ENCODE peak calls at places on chromosomes 16 and 17, in nine cellular contexts. One of them, this sample, is unnamed.
A peak's percentile ranks its signal among the peaks of the same experiment; 100 is the strongest.

GRCh38 chr16:68235882-68236803 is at the start of gene ESRP2:
- DNase-seq in AG09309: no peak
- DNase-seq in stimulated activated effector memory CD8-positive, alpha-beta T cell treated with anti-CD3 and anti-CD28 coated beads, Interleukin-12 subunit alpha, Interleukin-12 subunit beta, amount 100 ng/mL, for 72 hours: no peak
- DNase-seq in tibial artery: peak; percentile 73
- DNase-seq in activated CD4-positive, alpha-beta T cell treated with anti-CD3 and anti-CD28 coated beads for 4 hours: peak; percentile 23
- DNase-seq in NCI-H1105: peak; percentile 48
- DNase-seq in ELF-1: peak; percentile 86
- DNase-seq in NCI-H345: peak; percentile 82
- DNase-seq in pulmonary artery endothelial cell: no peak
- DNase-seq in this sample: peak; percentile 62

GRCh38 chr16:10122546-10122945 is 59.7 kb downstream of the GRIN2A start:
- DNase-seq in tibial artery: no peak
- DNase-seq in NCI-H345: no peak
- DNase-seq in pulmonary artery endothelial cell: no peak
- DNase-seq in stimulated activated effector memory CD8-positive, alpha-beta T cell treated with anti-CD3 and anti-CD28 coated beads, Interleukin-12 subunit alpha, Interleukin-12 subunit beta, amount 100 ng/mL, for 72 hours: no peak
- DNase-seq in NCI-H1105: no peak
- DNase-seq in activated CD4-positive, alpha-beta T cell treated with anti-CD3 and anti-CD28 coated beads for 4 hours: no peak
- DNase-seq in ELF-1: peak; percentile 21
- DNase-seq in AG09309: no peak
- DNase-seq in this sample: peak; percentile 16

GRCh38 chr16:53881371-53881770 is 177.4 kb downstream of the FTO start:
- DNase-seq in NCI-H345: no peak
- DNase-seq in NCI-H1105: no peak
- DNase-seq in ELF-1: no peak
- DNase-seq in stimulated activated effector memory CD8-positive, alpha-beta T cell treated with anti-CD3 and anti-CD28 coated beads, Interleukin-12 subunit alpha, Interleukin-12 subunit beta, amount 100 ng/mL, for 72 hours: no peak
- DNase-seq in AG09309: peak; percentile 71
- DNase-seq in activated CD4-positive, alpha-beta T cell treated with anti-CD3 and anti-CD28 coated beads for 4 hours: no peak
- DNase-seq in tibial artery: no peak
- DNase-seq in pulmonary artery endothelial cell: no peak
- DNase-seq in this sample: no peak

GRCh38 chr17:48153711-48154642 is 46.4 kb downstream of the SNX11 start:
- DNase-seq in ELF-1: peak; percentile 38
- DNase-seq in AG09309: peak; percentile 14
- DNase-seq in tibial artery: no peak
- DNase-seq in pulmonary artery endothelial cell: no peak
- DNase-seq in activated CD4-positive, alpha-beta T cell treated with anti-CD3 and anti-CD28 coated beads for 4 hours: no peak
- DNase-seq in NCI-H345: peak; percentile 30
- DNase-seq in stimulated activated effector memory CD8-positive, alpha-beta T cell treated with anti-CD3 and anti-CD28 coated beads, Interleukin-12 subunit alpha, Interleukin-12 subunit beta, amount 100 ng/mL, for 72 hours: no peak
- DNase-seq in NCI-H1105: peak; percentile 38
- DNase-seq in this sample: peak; percentile 72

GRCh38 chr16:83701494-83701893 is 106.3 kb upstream of the HSBP1 start:
- DNase-seq in pulmonary artery endothelial cell: no peak
- DNase-seq in NCI-H345: no peak
- DNase-seq in activated CD4-positive, alpha-beta T cell treated with anti-CD3 and anti-CD28 coated beads for 4 hours: no peak
- DNase-seq in tibial artery: no peak
- DNase-seq in stimulated activated effector memory CD8-positive, alpha-beta T cell treated with anti-CD3 and anti-CD28 coated beads, Interleukin-12 subunit alpha, Interleukin-12 subunit beta, amount 100 ng/mL, for 72 hours: peak; percentile 49
- DNase-seq in AG09309: no peak
- DNase-seq in ELF-1: peak; percentile 72
- DNase-seq in NCI-H1105: no peak
- DNase-seq in this sample: peak; percentile 86

GRCh38 chr16:57024894-57025680 is 35.7 kb downstream of the NLRC5 start:
- DNase-seq in tibial artery: no peak
- DNase-seq in NCI-H345: no peak
- DNase-seq in activated CD4-positive, alpha-beta T cell treated with anti-CD3 and anti-CD28 coated beads for 4 hours: no peak
- DNase-seq in pulmonary artery endothelial cell: no peak
- DNase-seq in ELF-1: no peak
- DNase-seq in stimulated activated effector memory CD8-positive, alpha-beta T cell treated with anti-CD3 and anti-CD28 coated beads, Interleukin-12 subunit alpha, Interleukin-12 subunit beta, amount 100 ng/mL, for 72 hours: no peak
- DNase-seq in AG09309: no peak
- DNase-seq in NCI-H1105: no peak
- DNase-seq in this sample: no peak

GRCh38 chr17:39927928-39928867 is 666 bp downstream of the LRRC3C start:
- DNase-seq in pulmonary artery endothelial cell: no peak
- DNase-seq in activated CD4-positive, alpha-beta T cell treated with anti-CD3 and anti-CD28 coated beads for 4 hours: no peak
- DNase-seq in NCI-H1105: no peak
- DNase-seq in tibial artery: peak; percentile 82
- DNase-seq in NCI-H345: no peak
- DNase-seq in AG09309: no peak
- DNase-seq in ELF-1: no peak
- DNase-seq in stimulated activated effector memory CD8-positive, alpha-beta T cell treated with anti-CD3 and anti-CD28 coated beads, Interleukin-12 subunit alpha, Interleukin-12 subunit beta, amount 100 ng/mL, for 72 hours: peak; percentile 66
- DNase-seq in this sample: peak; percentile 75

GRCh38 chr17:38427160-38427949 is 909 bp upstream of the ARHGAP23 start:
- DNase-seq in pulmonary artery endothelial cell: no peak
- DNase-seq in tibial artery: no peak
- DNase-seq in stimulated activated effector memory CD8-positive, alpha-beta T cell treated with anti-CD3 and anti-CD28 coated beads, Interleukin-12 subunit alpha, Interleukin-12 subunit beta, amount 100 ng/mL, for 72 hours: no peak
- DNase-seq in AG09309: no peak
- DNase-seq in activated CD4-positive, alpha-beta T cell treated with anti-CD3 and anti-CD28 coated beads for 4 hours: no peak
- DNase-seq in NCI-H345: no peak
- DNase-seq in ELF-1: no peak
- DNase-seq in NCI-H1105: no peak
- DNase-seq in this sample: no peak

GRCh38 chr17:77476920-77477805 is 336.4 kb downstream of the SEC14L1 start:
- DNase-seq in pulmonary artery endothelial cell: peak; percentile 33
- DNase-seq in NCI-H345: no peak
- DNase-seq in NCI-H1105: no peak
- DNase-seq in AG09309: peak; percentile 96
- DNase-seq in stimulated activated effector memory CD8-positive, alpha-beta T cell treated with anti-CD3 and anti-CD28 coated beads, Interleukin-12 subunit alpha, Interleukin-12 subunit beta, amount 100 ng/mL, for 72 hours: no peak
- DNase-seq in tibial artery: peak; percentile 96
- DNase-seq in activated CD4-positive, alpha-beta T cell treated with anti-CD3 and anti-CD28 coated beads for 4 hours: no peak
- DNase-seq in ELF-1: peak; percentile 94
- DNase-seq in this sample: no peak

GRCh38 chr17:42944211-42944610 is 20.0 kb downstream of the AARSD1 start:
- DNase-seq in tibial artery: no peak
- DNase-seq in pulmonary artery endothelial cell: no peak
- DNase-seq in NCI-H1105: no peak
- DNase-seq in NCI-H345: no peak
- DNase-seq in AG09309: no peak
- DNase-seq in activated CD4-positive, alpha-beta T cell treated with anti-CD3 and anti-CD28 coated beads for 4 hours: no peak
- DNase-seq in stimulated activated effector memory CD8-positive, alpha-beta T cell treated with anti-CD3 and anti-CD28 coated beads, Interleukin-12 subunit alpha, Interleukin-12 subunit beta, amount 100 ng/mL, for 72 hours: no peak
- DNase-seq in ELF-1: no peak
- DNase-seq in this sample: no peak

GRCh38 chr16:56262148-56262878 is 71.0 kb downstream of the GNAO1 start:
- DNase-seq in stimulated activated effector memory CD8-positive, alpha-beta T cell treated with anti-CD3 and anti-CD28 coated beads, Interleukin-12 subunit alpha, Interleukin-12 subunit beta, amount 100 ng/mL, for 72 hours: no peak
- DNase-seq in NCI-H345: no peak
- DNase-seq in NCI-H1105: no peak
- DNase-seq in tibial artery: peak; percentile 60
- DNase-seq in ELF-1: peak; percentile 27
- DNase-seq in pulmonary artery endothelial cell: no peak
- DNase-seq in activated CD4-positive, alpha-beta T cell treated with anti-CD3 and anti-CD28 coated beads for 4 hours: peak; percentile 52
- DNase-seq in AG09309: no peak
- DNase-seq in this sample: no peak

GRCh38 chr16:64627288-64627687 is 494.6 kb downstream of the CDH11 start:
- DNase-seq in activated CD4-positive, alpha-beta T cell treated with anti-CD3 and anti-CD28 coated beads for 4 hours: no peak
- DNase-seq in NCI-H345: no peak
- DNase-seq in tibial artery: no peak
- DNase-seq in pulmonary artery endothelial cell: no peak
- DNase-seq in NCI-H1105: no peak
- DNase-seq in stimulated activated effector memory CD8-positive, alpha-beta T cell treated with anti-CD3 and anti-CD28 coated beads, Interleukin-12 subunit alpha, Interleukin-12 subunit beta, amount 100 ng/mL, for 72 hours: no peak
- DNase-seq in ELF-1: peak; percentile 37
- DNase-seq in AG09309: no peak
- DNase-seq in this sample: peak; percentile 9

GRCh38 chr16:80846275-80847013 is 42.0 kb upstream of the CDYL2 start:
- DNase-seq in NCI-H345: no peak
- DNase-seq in pulmonary artery endothelial cell: no peak
- DNase-seq in activated CD4-positive, alpha-beta T cell treated with anti-CD3 and anti-CD28 coated beads for 4 hours: no peak
- DNase-seq in tibial artery: no peak
- DNase-seq in ELF-1: no peak
- DNase-seq in NCI-H1105: no peak
- DNase-seq in stimulated activated effector memory CD8-positive, alpha-beta T cell treated with anti-CD3 and anti-CD28 coated beads, Interleukin-12 subunit alpha, Interleukin-12 subunit beta, amount 100 ng/mL, for 72 hours: no peak
- DNase-seq in AG09309: no peak
- DNase-seq in this sample: no peak

GRCh38 chr17:74713199-74713755 is 554 bp upstream of the CD300LF start:
- DNase-seq in NCI-H345: no peak
- DNase-seq in activated CD4-positive, alpha-beta T cell treated with anti-CD3 and anti-CD28 coated beads for 4 hours: no peak
- DNase-seq in NCI-H1105: no peak
- DNase-seq in tibial artery: no peak
- DNase-seq in AG09309: no peak
- DNase-seq in ELF-1: no peak
- DNase-seq in pulmonary artery endothelial cell: no peak
- DNase-seq in stimulated activated effector memory CD8-positive, alpha-beta T cell treated with anti-CD3 and anti-CD28 coated beads, Interleukin-12 subunit alpha, Interleukin-12 subunit beta, amount 100 ng/mL, for 72 hours: no peak
- DNase-seq in this sample: no peak